ENCODE peak calls at places on chromosomes 5 and 9, in four cellular contexts. B is hepatocyte, P is GM10248, O is ascending aorta. C is an unnamed sample.

GRCh38 chr9:132833451-132834130 is 44.5 kb downstream of the AK8 start:
- DNase-seq in P (no peak), B (no peak), O (no peak), C (no peak)

GRCh38 chr5:153551537-153552079 is 61.1 kb downstream of the GRIA1 start:
- DNase-seq in P (no peak), B (peak), O (no peak), C (no peak)

GRCh38 chr5:110477923-110478322 is 248.5 kb downstream of the TMEM232 start:
- DNase-seq in B (no peak), O (no peak), P (no peak), C (no peak)

GRCh38 chr9:107480386-107480789 is 9.2 kb downstream of the KLF4 start:
- DNase-seq in O (no peak), P (no peak), B (peak), C (no peak)

GRCh38 chr5:172773481-172774469 is 2.8 kb upstream of the DUSP1 start:
- DNase-seq in B (peak), O (no peak), P (no peak), C (no peak)

GRCh38 chr9:13952906-13953305 is 361.0 kb downstream of the NFIB start:
- DNase-seq in O (no peak), B (no peak), P (no peak), C (no peak)

GRCh38 chr5:44189255-44189654 is 200.0 kb downstream of the FGF10 start:
- DNase-seq in P (no peak), B (no peak), O (no peak), C (no peak)

GRCh38 chr5:138495351-138495750 is 30.1 kb downstream of the EGR1 start:
- DNase-seq in B (no peak), P (no peak), O (no peak), C (no peak)

GRCh38 chr5:99032234-99033013 is 103.6 kb upstream of the CHD1 start:
- DNase-seq in O (no peak), P (peak), B (peak), C (no peak)

GRCh38 chr5:168324864-168325615 is 33.6 kb downstream of the WWC1 start:
- DNase-seq in P (no peak), O (no peak), B (no peak), C (no peak)

GRCh38 chr9:69674741-69675438 is 2.7 kb upstream of the APBA1 start:
- DNase-seq in P (no peak), O (no peak), B (no peak), C (no peak)

GRCh38 chr9:114410910-114411309 is 23.1 kb upstream of the AKNA start:
- DNase-seq in B (no peak), P (no peak), O (no peak), C (no peak)

GRCh38 chr5:145681686-145682085 is 153.5 kb downstream of the PRELID2 start:
- DNase-seq in B (peak), P (peak), O (no peak), C (no peak)

GRCh38 chr5:12292610-12293204 is 388.5 kb upstream of the CTNND2 start:
- DNase-seq in B (peak), P (no peak), O (no peak), C (no peak)
- TF ChIP-seq CTCF in B (peak), P (no peak), O (no peak), C (peak)

DNA sequence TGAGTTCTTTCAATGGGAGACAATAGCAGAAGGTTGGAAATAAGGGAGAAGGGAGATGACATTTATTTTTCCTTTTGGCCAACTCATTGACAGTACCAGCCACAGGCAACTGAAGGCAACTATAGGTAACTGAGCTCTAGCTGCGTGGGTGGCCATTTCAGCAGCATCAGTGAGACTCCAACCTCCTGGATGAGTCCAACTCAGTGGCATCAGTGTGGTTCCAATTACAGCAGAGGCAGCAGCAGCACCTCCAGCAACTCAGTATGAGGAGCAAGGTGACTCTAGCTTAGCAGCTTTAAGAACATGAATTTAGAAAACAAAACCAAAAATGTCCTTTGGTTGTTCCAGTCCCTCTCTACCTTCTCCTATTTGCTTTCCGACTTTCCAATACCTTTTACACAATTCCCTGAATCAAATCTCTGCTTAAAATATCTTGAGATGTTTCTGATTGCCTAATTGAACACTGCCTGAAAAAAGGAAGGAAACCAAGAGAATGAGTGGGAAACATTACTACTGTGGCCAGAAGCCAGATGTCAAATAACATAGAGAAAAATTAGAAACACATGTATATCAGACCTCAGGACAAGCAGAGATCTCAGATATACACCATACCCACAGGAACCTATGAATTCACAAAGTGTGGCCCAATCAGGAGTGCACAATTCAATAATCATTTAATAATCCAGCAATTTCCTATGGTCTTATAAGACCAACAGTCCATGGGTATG is 166.5 kb upstream of the RORB start:
- DNase-seq in O (no peak), P (no peak), B (no peak), C (no peak)
- TF ChIP-seq CTCF in O (no peak), P (no peak), B (no peak), C (no peak)

GRCh38 chr5:37723147-37723961 is 116.5 kb downstream of the GDNF start:
- DNase-seq in P (no peak), B (no peak), O (no peak), C (no peak)
- TF ChIP-seq CTCF in P (peak), B (no peak), O (no peak), C (peak)

GRCh38 chr5:177497297-177498012 is at the start of gene PDLIM7:
- DNase-seq in O (peak), B (peak), P (peak), C (peak)
- TF ChIP-seq CTCF in O (peak), B (peak), P (no peak), C (peak)